ENCODE peak calls at places on chromosomes 7 and 10, in six cellular contexts. One of them, this sample, is unnamed.

GRCh38 chr7:135994466-135995205 is 17.5 kb upstream of the MTPN start:
- DNase-seq in HAP-1: no peak
- DNase-seq in endodermal cell: no peak
- DNase-seq in mucosa of descending colon: no peak
- DNase-seq in adipocyte: peak; percentile 38
- DNase-seq in A549: no peak
- DNase-seq in this sample: no peak

GRCh38 chr7:81744389-81744788 is 25.5 kb downstream of the HGF start:
- DNase-seq in HAP-1: no peak
- DNase-seq in endodermal cell: no peak
- DNase-seq in mucosa of descending colon: no peak
- DNase-seq in adipocyte: no peak
- DNase-seq in A549: no peak
- DNase-seq in this sample: no peak

GRCh38 chr10:64731016-64731415 is 1209.8 kb downstream of the REEP3 start:
- DNase-seq in HAP-1: no peak
- DNase-seq in endodermal cell: no peak
- DNase-seq in mucosa of descending colon: no peak
- DNase-seq in adipocyte: no peak
- DNase-seq in A549: no peak
- DNase-seq in this sample: no peak

GRCh38 chr10:59387951-59388431 is 25.6 kb upstream of the FAM13C start:
- DNase-seq in HAP-1: no peak
- DNase-seq in endodermal cell: no peak
- DNase-seq in mucosa of descending colon: no peak
- DNase-seq in adipocyte: peak; percentile 69
- DNase-seq in A549: no peak
- DNase-seq in this sample: no peak

GRCh38 chr7:37284805-37285211 is 163.9 kb downstream of the ELMO1 start:
- DNase-seq in HAP-1: peak; percentile 66
- DNase-seq in endodermal cell: peak; percentile 94
- DNase-seq in mucosa of descending colon: peak; percentile 72
- DNase-seq in adipocyte: no peak
- DNase-seq in A549: peak; percentile 29
- DNase-seq in this sample: peak; percentile 67

GRCh38 chr7:126574838-126575250 is 677.9 kb downstream of the GRM8 start:
- DNase-seq in HAP-1: no peak
- DNase-seq in endodermal cell: no peak
- DNase-seq in mucosa of descending colon: no peak
- DNase-seq in adipocyte: no peak
- DNase-seq in A549: peak; percentile 3
- DNase-seq in this sample: no peak

GRCh38 chr10:104052351-104052885 is 33.3 kb downstream of the COL17A1 start:
- DNase-seq in HAP-1: no peak
- DNase-seq in endodermal cell: no peak
- DNase-seq in mucosa of descending colon: peak; percentile 85
- DNase-seq in adipocyte: peak; percentile 21
- DNase-seq in A549: no peak
- DNase-seq in this sample: no peak

GRCh38 chr10:32938554-32939061 is 19.4 kb downstream of the ITGB1 start:
- DNase-seq in HAP-1: peak; percentile 27
- DNase-seq in endodermal cell: peak; percentile 63
- DNase-seq in mucosa of descending colon: peak; percentile 52
- DNase-seq in adipocyte: peak; percentile 56
- DNase-seq in A549: no peak
- DNase-seq in this sample: peak; percentile 77

DNA sequence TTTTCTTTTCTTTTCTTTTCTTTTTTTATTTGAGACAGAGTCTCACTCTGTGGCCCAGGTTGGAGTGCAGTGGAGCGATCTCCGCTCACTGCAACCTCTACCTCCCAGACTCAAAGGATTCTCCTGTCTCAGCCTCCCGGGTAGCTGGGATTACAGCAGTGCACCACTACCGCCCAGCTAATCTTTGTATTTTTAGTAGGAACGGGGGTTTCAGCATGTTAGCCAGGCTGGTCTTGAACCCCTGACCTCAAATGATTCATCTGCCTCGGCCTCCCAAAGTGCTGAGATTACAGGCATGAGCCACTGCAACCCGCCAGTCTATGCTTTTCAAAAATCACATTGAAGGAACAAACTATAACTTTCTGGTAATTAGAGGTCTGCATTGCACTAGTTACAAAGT is 2.4 kb downstream of the USP6NL start:
- DNase-seq in HAP-1: no peak
- DNase-seq in endodermal cell: no peak
- DNase-seq in mucosa of descending colon: no peak
- DNase-seq in adipocyte: no peak
- DNase-seq in A549: no peak
- DNase-seq in this sample: no peak
- H3K4me3 ChIP-seq in HAP-1: no peak overlapping the region
- H3K4me3 ChIP-seq in endodermal cell: no peak overlapping the region
- H3K4me3 ChIP-seq in mucosa of descending colon: no peak overlapping the region
- H3K4me3 ChIP-seq in adipocyte: no peak overlapping the region
- H3K4me3 ChIP-seq in A549: no peak overlapping the region
- H3K4me3 ChIP-seq in this sample: no peak overlapping the region

GRCh38 chr10:62336404-62336803 is 37.8 kb upstream of the ZNF365 start:
- DNase-seq in HAP-1: no peak
- DNase-seq in endodermal cell: peak; percentile 52
- DNase-seq in mucosa of descending colon: no peak
- DNase-seq in adipocyte: no peak
- DNase-seq in A549: no peak
- DNase-seq in this sample: no peak

GRCh38 chr10:62343000-62343399 is 31.2 kb upstream of the ZNF365 start:
- DNase-seq in HAP-1: no peak
- DNase-seq in endodermal cell: no peak
- DNase-seq in mucosa of descending colon: no peak
- DNase-seq in adipocyte: no peak
- DNase-seq in A549: no peak
- DNase-seq in this sample: no peak

DNA sequence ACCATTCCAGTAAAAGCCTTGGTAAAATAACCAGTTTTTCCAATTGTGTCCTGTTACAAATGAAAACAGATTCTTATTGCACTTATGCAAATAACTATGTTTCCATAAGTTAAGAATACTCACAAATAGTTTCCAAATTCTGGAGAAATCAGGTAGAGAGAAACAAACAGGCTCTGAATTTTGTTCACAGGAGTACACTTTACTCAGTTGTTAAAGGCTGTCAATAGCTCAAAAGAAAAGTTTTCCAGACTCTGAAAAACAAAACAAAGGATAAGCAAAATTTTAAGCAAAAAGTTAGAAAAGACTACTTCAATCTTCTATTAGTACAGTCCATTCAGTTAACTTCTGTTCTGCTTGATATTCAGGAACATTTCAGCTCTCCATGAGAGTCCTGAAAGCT is 32.8 kb upstream of the ZNF365 start:
- DNase-seq in HAP-1: no peak
- DNase-seq in endodermal cell: no peak
- DNase-seq in mucosa of descending colon: no peak
- DNase-seq in adipocyte: no peak
- DNase-seq in A549: no peak
- DNase-seq in this sample: no peak
- H3K9me3 ChIP-seq in HAP-1: no peaks in the 10 kb centered on the region
- H3K9me3 ChIP-seq in endodermal cell: peaks cover 39% of the 10 kb centered on the region
- H3K9me3 ChIP-seq in mucosa of descending colon: peaks cover 20% of the 10 kb centered on the region
- H3K9me3 ChIP-seq in adipocyte: peaks cover 35% of the 10 kb centered on the region
- H3K9me3 ChIP-seq in A549: no peaks in the 10 kb centered on the region
- H3K9me3 ChIP-seq in this sample: no peaks in the 10 kb centered on the region

DNA sequence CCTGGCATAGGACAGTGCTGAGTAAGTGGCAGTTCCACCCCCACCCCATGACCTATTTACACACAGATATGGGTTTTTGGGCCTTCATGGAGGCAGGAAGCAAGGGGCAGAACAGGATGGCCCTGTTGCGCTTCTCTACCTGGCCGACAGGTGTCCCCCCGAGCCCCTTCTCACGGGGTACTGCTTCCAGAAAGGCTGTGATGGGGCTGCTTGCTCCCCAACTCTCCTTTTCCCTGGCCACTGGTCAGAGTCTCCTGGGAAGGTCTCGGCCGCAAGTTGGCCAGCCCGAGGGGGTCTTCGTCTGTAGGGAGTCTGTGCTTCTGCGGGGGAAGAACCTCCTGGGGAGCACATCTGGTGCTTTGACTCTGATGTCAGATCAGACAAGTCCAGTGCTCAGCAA is 139.8 kb upstream of the TNS3 start:
- DNase-seq in HAP-1: no peak
- DNase-seq in endodermal cell: peak; percentile 80
- DNase-seq in mucosa of descending colon: no peak
- DNase-seq in adipocyte: no peak
- DNase-seq in A549: no peak
- DNase-seq in this sample: no peak
- H3K4me1 ChIP-seq in HAP-1: peaks cover 19% of the 10 kb centered on the region
- H3K4me1 ChIP-seq in endodermal cell: peaks cover 3% of the 10 kb centered on the region
- H3K4me1 ChIP-seq in mucosa of descending colon: no peaks in the 10 kb centered on the region
- H3K4me1 ChIP-seq in adipocyte: peaks cover 9% of the 10 kb centered on the region
- H3K4me1 ChIP-seq in A549: peaks cover 17% of the 10 kb centered on the region
- H3K4me1 ChIP-seq in this sample: peaks cover 23% of the 10 kb centered on the region

GRCh38 chr10:29370092-29370611 is 81.3 kb downstream of the LYZL1 start:
- DNase-seq in HAP-1: no peak
- DNase-seq in endodermal cell: no peak
- DNase-seq in mucosa of descending colon: no peak
- DNase-seq in adipocyte: no peak
- DNase-seq in A549: no peak
- DNase-seq in this sample: no peak
- H3K4me3 ChIP-seq in HAP-1: no peak overlapping the region
- H3K4me3 ChIP-seq in endodermal cell: no peak overlapping the region
- H3K4me3 ChIP-seq in mucosa of descending colon: no peak overlapping the region
- H3K4me3 ChIP-seq in adipocyte: peak overlapping the region; percentile 46
- H3K4me3 ChIP-seq in A549: no peak overlapping the region
- H3K4me3 ChIP-seq in this sample: no peak overlapping the region

GRCh38 chr10:72976886-72977285 is 22.3 kb upstream of the PLA2G12B start:
- DNase-seq in HAP-1: no peak
- DNase-seq in endodermal cell: no peak
- DNase-seq in mucosa of descending colon: no peak
- DNase-seq in adipocyte: no peak
- DNase-seq in A549: no peak
- DNase-seq in this sample: no peak
- H3K9me3 ChIP-seq in HAP-1: peaks cover 2% of the 10 kb centered on the region
- H3K9me3 ChIP-seq in endodermal cell: peaks cover 54% of the 10 kb centered on the region
- H3K9me3 ChIP-seq in mucosa of descending colon: peaks cover 49% of the 10 kb centered on the region
- H3K9me3 ChIP-seq in adipocyte: peaks cover 55% of the 10 kb centered on the region
- H3K9me3 ChIP-seq in A549: peaks cover 62% of the 10 kb centered on the region
- H3K9me3 ChIP-seq in this sample: peaks cover 3% of the 10 kb centered on the region

GRCh38 chr7:49433794-49434193 is 339.6 kb upstream of the VWC2 start:
- DNase-seq in HAP-1: no peak
- DNase-seq in endodermal cell: no peak
- DNase-seq in mucosa of descending colon: no peak
- DNase-seq in adipocyte: no peak
- DNase-seq in A549: no peak
- DNase-seq in this sample: no peak

GRCh38 chr7:49443515-49443914 is 329.9 kb upstream of the VWC2 start:
- DNase-seq in HAP-1: no peak
- DNase-seq in endodermal cell: no peak
- DNase-seq in mucosa of descending colon: no peak
- DNase-seq in adipocyte: no peak
- DNase-seq in A549: no peak
- DNase-seq in this sample: no peak

DNA sequence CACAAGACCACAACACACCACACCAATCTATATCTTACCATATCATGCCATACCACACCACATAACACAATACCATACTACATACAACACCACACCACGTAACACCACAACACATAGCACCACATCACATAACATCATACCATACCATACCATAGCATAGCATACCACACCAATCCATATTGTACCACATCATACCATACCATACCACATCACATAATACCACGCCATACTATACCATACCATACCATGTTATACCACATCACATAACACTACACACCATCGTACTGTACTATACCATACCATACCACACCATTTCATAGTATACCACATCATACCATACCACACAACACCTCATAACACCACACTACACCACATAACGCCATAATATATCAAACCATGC is 335.2 kb upstream of the VWC2 start:
- DNase-seq in HAP-1: no peak
- DNase-seq in endodermal cell: no peak
- DNase-seq in mucosa of descending colon: no peak
- DNase-seq in adipocyte: no peak
- DNase-seq in A549: no peak
- DNase-seq in this sample: no peak
- H3K4me1 ChIP-seq in HAP-1: no peaks in the 10 kb centered on the region
- H3K4me1 ChIP-seq in endodermal cell: peaks cover 3% of the 10 kb centered on the region
- H3K4me1 ChIP-seq in mucosa of descending colon: no peaks in the 10 kb centered on the region
- H3K4me1 ChIP-seq in adipocyte: no peaks in the 10 kb centered on the region
- H3K4me1 ChIP-seq in A549: no peaks in the 10 kb centered on the region
- H3K4me1 ChIP-seq in this sample: no peaks in the 10 kb centered on the region

DNA sequence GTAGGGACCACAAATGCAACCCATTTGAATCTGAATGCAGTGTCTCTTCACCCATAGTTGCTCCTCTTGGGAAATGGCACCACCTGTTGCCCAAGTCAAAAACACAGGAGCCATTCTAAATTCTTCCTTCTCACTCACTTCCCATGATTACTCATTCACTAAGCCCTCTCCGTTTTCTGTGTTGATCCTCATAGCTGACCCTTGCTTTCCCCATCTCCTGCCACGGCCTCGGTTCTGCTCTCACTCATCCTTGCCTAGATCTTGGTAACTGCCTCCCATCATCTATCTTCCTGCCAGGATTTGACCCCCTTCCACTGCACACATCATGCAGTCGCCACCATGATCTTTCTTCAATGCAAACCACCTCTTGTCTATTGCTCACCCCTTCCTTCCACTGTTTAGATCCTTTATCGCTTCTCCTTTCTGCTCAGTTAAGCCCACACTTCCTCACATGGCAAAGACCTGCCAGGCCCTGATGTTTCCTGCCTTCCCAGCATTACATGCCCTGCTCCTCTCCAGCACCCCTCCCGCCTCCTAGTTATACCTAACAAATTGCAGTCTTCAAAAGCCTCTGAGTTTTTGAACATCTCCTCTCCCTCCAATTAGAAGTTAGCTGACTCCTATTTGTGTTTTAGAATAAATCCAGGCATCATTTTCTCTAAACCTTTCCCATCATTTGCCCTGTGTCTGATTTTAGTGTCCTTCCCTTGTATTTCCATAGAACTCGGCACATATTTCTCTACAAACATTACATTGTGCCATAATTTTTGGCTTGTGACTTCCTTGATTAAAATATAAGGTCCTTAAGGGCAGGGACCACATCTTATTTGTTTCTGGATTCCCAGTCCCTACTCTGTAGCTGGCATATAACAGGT is 19.2 kb upstream of the CPN1 start:
- DNase-seq in HAP-1: no peak
- DNase-seq in endodermal cell: peak; percentile 62
- DNase-seq in mucosa of descending colon: no peak
- DNase-seq in adipocyte: peak; percentile 25
- DNase-seq in A549: peak; percentile 65
- DNase-seq in this sample: no peak
- H3K4me3 ChIP-seq in HAP-1: no peak overlapping the region
- H3K4me3 ChIP-seq in endodermal cell: no peak overlapping the region
- H3K4me3 ChIP-seq in mucosa of descending colon: no peak overlapping the region
- H3K4me3 ChIP-seq in adipocyte: no peak overlapping the region
- H3K4me3 ChIP-seq in A549: no peak overlapping the region
- H3K4me3 ChIP-seq in this sample: no peak overlapping the region

GRCh38 chr7:5064391-5065106 is 18.9 kb downstream of the RBAK start:
- DNase-seq in HAP-1: no peak
- DNase-seq in endodermal cell: no peak
- DNase-seq in mucosa of descending colon: no peak
- DNase-seq in adipocyte: no peak
- DNase-seq in A549: no peak
- DNase-seq in this sample: no peak
- H3K9me3 ChIP-seq in HAP-1: peaks cover 58% of the 10 kb centered on the region
- H3K9me3 ChIP-seq in endodermal cell: peaks cover 100% of the 10 kb centered on the region
- H3K9me3 ChIP-seq in mucosa of descending colon: peaks cover 99% of the 10 kb centered on the region
- H3K9me3 ChIP-seq in adipocyte: peaks cover 100% of the 10 kb centered on the region
- H3K9me3 ChIP-seq in A549: peaks cover 98% of the 10 kb centered on the region
- H3K9me3 ChIP-seq in this sample: peaks cover 7% of the 10 kb centered on the region

GRCh38 chr7:139735912-139736595 is 41.7 kb downstream of the HIPK2 start:
- DNase-seq in HAP-1: no peak
- DNase-seq in endodermal cell: peak; percentile 15
- DNase-seq in mucosa of descending colon: no peak
- DNase-seq in adipocyte: no peak
- DNase-seq in A549: no peak
- DNase-seq in this sample: no peak
- H3K4me1 ChIP-seq in HAP-1: no peaks in the 10 kb centered on the region
- H3K4me1 ChIP-seq in endodermal cell: peaks cover 6% of the 10 kb centered on the region
- H3K4me1 ChIP-seq in mucosa of descending colon: peaks cover 41% of the 10 kb centered on the region
- H3K4me1 ChIP-seq in adipocyte: peaks cover 83% of the 10 kb centered on the region
- H3K4me1 ChIP-seq in A549: peaks cover 76% of the 10 kb centered on the region
- H3K4me1 ChIP-seq in this sample: no peaks in the 10 kb centered on the region

This sample was measured in BE2C.